ENCODE peak calls at places on chromosomes 3 and 15, in six cellular contexts. One of them, this sample, is unnamed. For H3K4me1, the result is how much of the 10 kb centered on the place peaks cover.

GRCh38 chr15:65355173-65355982 is 22.4 kb downstream of the IGDCC3 start:
- DNase-seq in stomach: no peak
- DNase-seq in PC-3: no peak
- DNase-seq in CD8-positive, alpha-beta T cell: no peak
- DNase-seq in pancreas: no peak
- DNase-seq in neural progenitor cell: peak
- DNase-seq in this sample: no peak

GRCh38 chr3:153209596-153209995 is 47.6 kb downstream of the RAP2B start:
- DNase-seq in stomach: no peak
- DNase-seq in PC-3: peak
- DNase-seq in CD8-positive, alpha-beta T cell: no peak
- DNase-seq in pancreas: no peak
- DNase-seq in neural progenitor cell: peak
- DNase-seq in this sample: peak

GRCh38 chr3:61194892-61195538 is 56.2 kb downstream of the FHIT start:
- DNase-seq in stomach: no peak
- DNase-seq in PC-3: no peak
- DNase-seq in CD8-positive, alpha-beta T cell: no peak
- DNase-seq in pancreas: no peak
- DNase-seq in neural progenitor cell: no peak
- DNase-seq in this sample: no peak

GRCh38 chr3:172447611-172448579 is at the start of gene GHSR:
- DNase-seq in stomach: no peak
- DNase-seq in PC-3: no peak
- DNase-seq in CD8-positive, alpha-beta T cell: no peak
- DNase-seq in pancreas: no peak
- DNase-seq in neural progenitor cell: peak
- DNase-seq in this sample: no peak

GRCh38 chr3:116001063-116001765 is 377.9 kb downstream of the GAP43 start:
- DNase-seq in stomach: no peak
- DNase-seq in PC-3: peak
- DNase-seq in CD8-positive, alpha-beta T cell: no peak
- DNase-seq in pancreas: no peak
- DNase-seq in neural progenitor cell: no peak
- DNase-seq in this sample: peak

GRCh38 chr15:40238927-40239591 is at the start of gene PAK6:
- DNase-seq in stomach: peak
- DNase-seq in PC-3: peak
- DNase-seq in CD8-positive, alpha-beta T cell: no peak
- DNase-seq in pancreas: peak
- DNase-seq in neural progenitor cell: peak
- DNase-seq in this sample: no peak

GRCh38 chr15:98668566-98669308 is 20.4 kb downstream of the IGF1R start:
- DNase-seq in stomach: no peak
- DNase-seq in PC-3: peak
- DNase-seq in CD8-positive, alpha-beta T cell: no peak
- DNase-seq in pancreas: no peak
- DNase-seq in neural progenitor cell: no peak
- DNase-seq in this sample: peak

GRCh38 chr3:22933051-22933450 is 270.1 kb upstream of the UBE2E2 start:
- DNase-seq in stomach: no peak
- DNase-seq in PC-3: no peak
- DNase-seq in CD8-positive, alpha-beta T cell: no peak
- DNase-seq in pancreas: no peak
- DNase-seq in neural progenitor cell: no peak
- DNase-seq in this sample: no peak

GRCh38 chr3:21682231-21682630 is 68.8 kb downstream of the ZNF385D start:
- DNase-seq in stomach: no peak
- DNase-seq in PC-3: no peak
- DNase-seq in CD8-positive, alpha-beta T cell: no peak
- DNase-seq in pancreas: no peak
- DNase-seq in neural progenitor cell: no peak
- DNase-seq in this sample: no peak

GRCh38 chr15:71295242-71296031 is 180.2 kb downstream of the THSD4 start:
- DNase-seq in stomach: no peak
- DNase-seq in PC-3: peak
- DNase-seq in CD8-positive, alpha-beta T cell: no peak
- DNase-seq in pancreas: no peak
- DNase-seq in neural progenitor cell: no peak
- DNase-seq in this sample: peak

GRCh38 chr3:168091961-168092360 is 3.8 kb downstream of the GOLIM4 start:
- DNase-seq in stomach: no peak
- DNase-seq in PC-3: no peak
- DNase-seq in CD8-positive, alpha-beta T cell: no peak
- DNase-seq in pancreas: no peak
- DNase-seq in neural progenitor cell: peak
- DNase-seq in this sample: no peak

GRCh38 chr3:192890348-192891335 is 27.0 kb downstream of the MB21D2 start:
- DNase-seq in stomach: no peak
- DNase-seq in PC-3: peak
- DNase-seq in CD8-positive, alpha-beta T cell: no peak
- DNase-seq in pancreas: no peak
- DNase-seq in neural progenitor cell: no peak
- DNase-seq in this sample: no peak

GRCh38 chr3:119338749-119339148 is 44.6 kb downstream of the ARHGAP31 start:
- DNase-seq in stomach: no peak
- DNase-seq in PC-3: no peak
- DNase-seq in CD8-positive, alpha-beta T cell: no peak
- DNase-seq in pancreas: no peak
- DNase-seq in neural progenitor cell: no peak
- DNase-seq in this sample: no peak

GRCh38 chr3:32492684-32493436 is 9.8 kb downstream of the CMTM6 start:
- DNase-seq in stomach: no peak
- DNase-seq in PC-3: no peak
- DNase-seq in CD8-positive, alpha-beta T cell: no peak
- DNase-seq in pancreas: no peak
- DNase-seq in neural progenitor cell: no peak
- DNase-seq in this sample: no peak

DNA sequence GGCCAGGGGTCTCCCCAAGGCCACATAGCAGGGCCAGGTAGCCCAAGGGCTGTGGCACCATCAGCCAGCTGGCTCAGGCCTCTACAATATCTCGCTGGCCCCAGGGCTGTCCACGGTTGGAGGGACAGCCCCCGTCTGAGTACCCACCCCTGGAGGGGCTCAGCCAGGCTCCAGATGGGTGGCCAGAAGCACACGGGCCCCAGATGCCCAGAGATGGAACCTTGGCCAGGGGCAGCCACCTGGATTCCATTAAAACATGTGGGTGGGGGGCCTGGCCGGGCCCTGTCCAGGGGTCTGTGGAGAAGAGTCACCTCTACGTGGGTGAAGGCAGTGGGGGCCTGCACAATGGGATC is 8.4 kb downstream of the CSPG4 start:
- DNase-seq in stomach: no peak
- DNase-seq in PC-3: no peak
- DNase-seq in CD8-positive, alpha-beta T cell: no peak
- DNase-seq in pancreas: no peak
- DNase-seq in neural progenitor cell: no peak
- DNase-seq in this sample: no peak
- H3K4me1 ChIP-seq in stomach: under half
- H3K4me1 ChIP-seq in PC-3: under half
- H3K4me1 ChIP-seq in CD8-positive, alpha-beta T cell: under half
- H3K4me1 ChIP-seq in pancreas: under half
- H3K4me1 ChIP-seq in neural progenitor cell: under half
- H3K4me1 ChIP-seq in this sample: under half

GRCh38 chr3:87246662-87247061 is 19.6 kb downstream of the CHMP2B start:
- DNase-seq in stomach: no peak
- DNase-seq in PC-3: peak
- DNase-seq in CD8-positive, alpha-beta T cell: no peak
- DNase-seq in pancreas: no peak
- DNase-seq in neural progenitor cell: no peak
- DNase-seq in this sample: no peak
- TF ChIP-seq CTCF in stomach: no peak
- TF ChIP-seq CTCF in PC-3: no peak
- TF ChIP-seq CTCF in CD8-positive, alpha-beta T cell: no peak
- TF ChIP-seq CTCF in pancreas: no peak
- TF ChIP-seq CTCF in neural progenitor cell: no peak
- TF ChIP-seq CTCF in this sample: no peak

GRCh38 chr15:63362196-63362595 is 19.4 kb downstream of the CA12 start:
- DNase-seq in stomach: peak
- DNase-seq in PC-3: no peak
- DNase-seq in CD8-positive, alpha-beta T cell: no peak
- DNase-seq in pancreas: peak
- DNase-seq in neural progenitor cell: no peak
- DNase-seq in this sample: peak
- H3K4me1 ChIP-seq in stomach: under half
- H3K4me1 ChIP-seq in PC-3: under half
- H3K4me1 ChIP-seq in CD8-positive, alpha-beta T cell: under half
- H3K4me1 ChIP-seq in pancreas: under half
- H3K4me1 ChIP-seq in neural progenitor cell: under half
- H3K4me1 ChIP-seq in this sample: under half

GRCh38 chr3:15812183-15812582 is 14.4 kb upstream of the ANKRD28 start:
- DNase-seq in stomach: no peak
- DNase-seq in PC-3: peak
- DNase-seq in CD8-positive, alpha-beta T cell: no peak
- DNase-seq in pancreas: no peak
- DNase-seq in neural progenitor cell: no peak
- DNase-seq in this sample: peak
- TF ChIP-seq CTCF in stomach: peak
- TF ChIP-seq CTCF in PC-3: peak
- TF ChIP-seq CTCF in CD8-positive, alpha-beta T cell: peak
- TF ChIP-seq CTCF in pancreas: no peak
- TF ChIP-seq CTCF in neural progenitor cell: peak
- TF ChIP-seq CTCF in this sample: peak

GRCh38 chr3:16908878-16909277 is 24.1 kb downstream of the PLCL2 start:
- DNase-seq in stomach: no peak
- DNase-seq in PC-3: no peak
- DNase-seq in CD8-positive, alpha-beta T cell: no peak
- DNase-seq in pancreas: no peak
- DNase-seq in neural progenitor cell: no peak
- DNase-seq in this sample: no peak
- H3K4me1 ChIP-seq in stomach: under half
- H3K4me1 ChIP-seq in PC-3: under half
- H3K4me1 ChIP-seq in CD8-positive, alpha-beta T cell: half or more
- H3K4me1 ChIP-seq in pancreas: under half
- H3K4me1 ChIP-seq in neural progenitor cell: half or more
- H3K4me1 ChIP-seq in this sample: under half

GRCh38 chr3:102224171-102224570 is 210.6 kb upstream of the ZPLD1 start:
- DNase-seq in stomach: no peak
- DNase-seq in PC-3: peak
- DNase-seq in CD8-positive, alpha-beta T cell: no peak
- DNase-seq in pancreas: no peak
- DNase-seq in neural progenitor cell: no peak
- DNase-seq in this sample: peak
- TF ChIP-seq CTCF in stomach: no peak
- TF ChIP-seq CTCF in PC-3: peak
- TF ChIP-seq CTCF in CD8-positive, alpha-beta T cell: no peak
- TF ChIP-seq CTCF in pancreas: no peak
- TF ChIP-seq CTCF in neural progenitor cell: no peak
- TF ChIP-seq CTCF in this sample: peak

GRCh38 chr3:124115965-124116364 is 124.0 kb upstream of the ROPN1 start:
- DNase-seq in stomach: no peak
- DNase-seq in PC-3: no peak
- DNase-seq in CD8-positive, alpha-beta T cell: no peak
- DNase-seq in pancreas: no peak
- DNase-seq in neural progenitor cell: no peak
- DNase-seq in this sample: peak
- H3K4me1 ChIP-seq in stomach: under half
- H3K4me1 ChIP-seq in PC-3: under half
- H3K4me1 ChIP-seq in CD8-positive, alpha-beta T cell: under half
- H3K4me1 ChIP-seq in pancreas: under half
- H3K4me1 ChIP-seq in neural progenitor cell: under half
- H3K4me1 ChIP-seq in this sample: under half

This sample was measured in fibroblast of lung.